ENCODE peak calls at places on chromosomes 5 and 9, in seven cellular contexts. G is hepatocyte; S is Panc1; B is astrocyte of the spinal cord; C is right lobe of liver; O is activated CD8-positive, alpha-beta memory T cell treated with anti-CD3 and anti-CD28 coated beads for 48 hours; F is cardiac muscle cell. I is an unnamed sample.

GRCh38 chr5:179437341-179438001 is 92.2 kb upstream of the ADAMTS2 start:
- DNase-seq in G (no peak), S (no peak), B (no peak), C (peak), O (no peak), F (no peak), I (no peak)

GRCh38 chr9:116669296-116669695 is 17.8 kb upstream of the TRIM32 start:
- DNase-seq in G (no peak), S (no peak), B (no peak), C (no peak), O (no peak), F (no peak), I (no peak)

GRCh38 chr5:124746252-124746915 is at the start of gene ZNF608:
- DNase-seq in G (peak), S (no peak), B (peak), C (no peak), O (no peak), F (peak), I (no peak)

GRCh38 chr9:90107864-90108263 is 503.1 kb downstream of the GADD45G start:
- DNase-seq in G (no peak), S (no peak), B (no peak), C (no peak), O (no peak), F (no peak), I (no peak)

GRCh38 chr5:20660588-20660987 is 672.6 kb upstream of the CDH18 start:
- DNase-seq in G (no peak), S (no peak), B (no peak), C (no peak), O (no peak), F (no peak), I (no peak)

GRCh38 chr5:170805666-170806065 is 22.1 kb downstream of the GABRP start:
- DNase-seq in G (no peak), S (no peak), B (no peak), C (no peak), O (no peak), F (no peak), I (no peak)

GRCh38 chr9:73806876-73807275 is 655.2 kb downstream of the ANXA1 start:
- DNase-seq in G (no peak), S (no peak), B (no peak), C (no peak), O (no peak), F (peak), I (no peak)

GRCh38 chr9:130696139-130696650 is 2.6 kb downstream of the EXOSC2 start:
- DNase-seq in G (no peak), S (no peak), B (no peak), C (no peak), O (no peak), F (no peak), I (no peak)

GRCh38 chr5:78650562-78650930 is 2.0 kb upstream of the LHFPL2 start:
- DNase-seq in G (no peak), S (no peak), B (no peak), C (no peak), O (no peak), F (no peak), I (no peak)

GRCh38 chr5:126972062-126972895 is 58.1 kb downstream of the MARCHF3 start:
- DNase-seq in G (no peak), S (no peak), B (no peak), C (no peak), O (no peak), F (peak), I (no peak)

GRCh38 chr5:107968998-107969397 is 298.3 kb upstream of the EFNA5 start:
- DNase-seq in G (no peak), S (no peak), B (peak), C (no peak), O (no peak), F (peak), I (no peak)

GRCh38 chr5:41452506-41452905 is 57.9 kb downstream of the PLCXD3 start:
- DNase-seq in G (no peak), S (no peak), B (no peak), C (no peak), O (no peak), F (no peak), I (no peak)

GRCh38 chr9:18493361-18494015 is 19.5 kb downstream of the ADAMTSL1 start:
- DNase-seq in G (no peak), S (no peak), B (peak), C (no peak), O (no peak), F (no peak), I (no peak)

GRCh38 chr5:57298295-57298984 is 124.6 kb downstream of the GPBP1 start:
- DNase-seq in G (peak), S (peak), B (peak), C (peak), O (peak), F (peak), I (peak)

GRCh38 chr5:135269224-135269623 is 129.8 kb downstream of the MACROH2A1 start:
- DNase-seq in G (no peak), S (no peak), B (peak), C (no peak), O (no peak), F (no peak), I (no peak)

GRCh38 chr5:130773813-130774212 is 391.2 kb downstream of the HINT1 start:
- DNase-seq in G (peak), S (no peak), B (peak), C (no peak), O (no peak), F (no peak), I (no peak)

GRCh38 chr9:95724253-95724991 is 151.1 kb upstream of the ERCC6L2 start:
- DNase-seq in G (no peak), S (no peak), B (no peak), C (no peak), O (peak), F (no peak), I (no peak)

GRCh38 chr9:36031774-36032565 is 4.7 kb upstream of the RECK start:
- DNase-seq in G (no peak), S (no peak), B (no peak), C (no peak), O (no peak), F (no peak), I (no peak)

GRCh38 chr9:84490206-84490605 is 149.6 kb upstream of the SLC28A3 start:
- DNase-seq in G (no peak), S (no peak), B (no peak), C (no peak), O (no peak), F (no peak), I (no peak)

GRCh38 chr9:80197661-80198060 is 625.9 kb downstream of the TLE4 start:
- DNase-seq in G (no peak), S (no peak), B (peak), C (no peak), O (no peak), F (no peak), I (no peak)

GRCh38 chr5:31283326-31283725 is 89.8 kb downstream of the CDH6 start:
- DNase-seq in G (no peak), S (no peak), B (no peak), C (no peak), O (no peak), F (no peak), I (no peak)

GRCh38 chr5:84274585-84275468 is 109.9 kb downstream of the EDIL3 start:
- DNase-seq in G (peak), S (no peak), B (peak), C (no peak), O (no peak), F (peak), I (peak)

GRCh38 chr9:4923580-4924544 is 61.2 kb upstream of the JAK2 start:
- DNase-seq in G (peak), S (no peak), B (peak), C (no peak), O (no peak), F (peak), I (no peak)

GRCh38 chr9:112462855-112463254 is 23.8 kb upstream of the KIAA1958 start:
- DNase-seq in G (no peak), S (no peak), B (no peak), C (no peak), O (no peak), F (no peak), I (no peak)

GRCh38 chr9:91741529-91741928 is 208.5 kb downstream of the ROR2 start:
- DNase-seq in G (no peak), S (no peak), B (peak), C (no peak), O (no peak), F (peak), I (no peak)

GRCh38 chr9:14488421-14489190 is 174.7 kb upstream of the NFIB start:
- DNase-seq in G (no peak), S (no peak), B (no peak), C (no peak), O (no peak), F (no peak), I (no peak)

GRCh38 chr9:135993840-135994776 is 32.9 kb upstream of the UBAC1 start:
- DNase-seq in G (peak), S (no peak), B (no peak), C (peak), O (no peak), F (no peak), I (no peak)

GRCh38 chr5:12477556-12477955 is 573.3 kb upstream of the CTNND2 start:
- DNase-seq in G (no peak), S (no peak), B (no peak), C (no peak), O (no peak), F (no peak), I (no peak)

GRCh38 chr5:38755171-38755570 is 90.6 kb upstream of the OSMR start:
- DNase-seq in G (no peak), S (no peak), B (peak), C (no peak), O (no peak), F (peak), I (no peak)

GRCh38 chr9:87223397-87224246 is 274.0 kb upstream of the DAPK1 start:
- DNase-seq in G (no peak), S (no peak), B (no peak), C (no peak), O (no peak), F (peak), I (no peak)

I was measured in NCI-H1436.